ENCODE peak calls at places on chromosomes 5 and 9, in four cellular contexts. One of them, this sample, is unnamed.
A peak's percentile ranks its signal among the peaks of the same experiment; 100 is the strongest.

GRCh38 chr9:133315997-133316396 is 20.0 kb downstream of the SURF6 start:
- DNase-seq in left ventricle myocardium inferior: no peak
- DNase-seq in heart right ventricle: no peak
- DNase-seq in SJSA1: no peak
- DNase-seq in this sample: no peak

GRCh38 chr5:177361418-177362101 is 3.8 kb downstream of the RGS14 start:
- DNase-seq in left ventricle myocardium inferior: no peak
- DNase-seq in heart right ventricle: no peak
- DNase-seq in SJSA1: no peak
- DNase-seq in this sample: no peak

GRCh38 chr5:131634666-131634995 is 398 bp downstream of the RAPGEF6 start:
- DNase-seq in left ventricle myocardium inferior: peak; percentile 50
- DNase-seq in heart right ventricle: peak; percentile 56
- DNase-seq in SJSA1: peak; percentile 75
- DNase-seq in this sample: peak; percentile 56

GRCh38 chr5:128506643-128507042 is 31.4 kb downstream of the FBN2 start:
- DNase-seq in left ventricle myocardium inferior: no peak
- DNase-seq in heart right ventricle: no peak
- DNase-seq in SJSA1: no peak
- DNase-seq in this sample: no peak

GRCh38 chr9:136865768-136866103 is 372 bp downstream of the EDF1 start:
- DNase-seq in left ventricle myocardium inferior: no peak
- DNase-seq in heart right ventricle: no peak
- DNase-seq in SJSA1: no peak
- DNase-seq in this sample: no peak

GRCh38 chr5:15951550-15951949 is 228.0 kb downstream of the MARCHF11 start:
- DNase-seq in left ventricle myocardium inferior: no peak
- DNase-seq in heart right ventricle: no peak
- DNase-seq in SJSA1: no peak
- DNase-seq in this sample: no peak

GRCh38 chr5:3836528-3836927 is 240.9 kb downstream of the IRX1 start:
- DNase-seq in left ventricle myocardium inferior: no peak
- DNase-seq in heart right ventricle: no peak
- DNase-seq in SJSA1: no peak
- DNase-seq in this sample: peak; percentile 38

GRCh38 chr9:15189491-15189890 is 117.5 kb downstream of the TTC39B start:
- DNase-seq in left ventricle myocardium inferior: no peak
- DNase-seq in heart right ventricle: no peak
- DNase-seq in SJSA1: no peak
- DNase-seq in this sample: no peak

GRCh38 chr9:94054731-94055130 is 29.5 kb upstream of the PTPDC1 start:
- DNase-seq in left ventricle myocardium inferior: peak; percentile 22
- DNase-seq in heart right ventricle: no peak
- DNase-seq in SJSA1: no peak
- DNase-seq in this sample: no peak

GRCh38 chr9:96025995-96026572 is 150.6 kb downstream of the ERCC6L2 start:
- DNase-seq in left ventricle myocardium inferior: no peak
- DNase-seq in heart right ventricle: peak; percentile 45
- DNase-seq in SJSA1: no peak
- DNase-seq in this sample: no peak

GRCh38 chr5:110413856-110414255 is 312.6 kb downstream of the TMEM232 start:
- DNase-seq in left ventricle myocardium inferior: no peak
- DNase-seq in heart right ventricle: no peak
- DNase-seq in SJSA1: no peak
- DNase-seq in this sample: no peak

GRCh38 chr9:123954921-123955320 is 25.0 kb upstream of the DENND1A start:
- DNase-seq in left ventricle myocardium inferior: no peak
- DNase-seq in heart right ventricle: no peak
- DNase-seq in SJSA1: no peak
- DNase-seq in this sample: peak; percentile 49

GRCh38 chr9:133635098-133635497 is 1.1 kb upstream of the DBH start:
- DNase-seq in left ventricle myocardium inferior: no peak
- DNase-seq in heart right ventricle: no peak
- DNase-seq in SJSA1: no peak
- DNase-seq in this sample: no peak

GRCh38 chr5:94562327-94562971 is 56.0 kb downstream of the KIAA0825 start:
- DNase-seq in left ventricle myocardium inferior: no peak
- DNase-seq in heart right ventricle: no peak
- DNase-seq in SJSA1: no peak
- DNase-seq in this sample: peak; percentile 67

GRCh38 chr9:86705474-86705873 is 241.8 kb downstream of the GAS1 start:
- DNase-seq in left ventricle myocardium inferior: no peak
- DNase-seq in heart right ventricle: no peak
- DNase-seq in SJSA1: no peak
- DNase-seq in this sample: peak; percentile 80

GRCh38 chr9:16453390-16453789 is 417.1 kb downstream of the BNC2 start:
- DNase-seq in left ventricle myocardium inferior: no peak
- DNase-seq in heart right ventricle: no peak
- DNase-seq in SJSA1: no peak
- DNase-seq in this sample: no peak

GRCh38 chr5:56951946-56952691 is at the start of gene MIER3:
- DNase-seq in left ventricle myocardium inferior: peak; percentile 84
- DNase-seq in heart right ventricle: peak; percentile 83
- DNase-seq in SJSA1: peak; percentile 77
- DNase-seq in this sample: peak; percentile 81

GRCh38 chr5:74149395-74149794 is 491.1 kb downstream of the ENC1 start:
- DNase-seq in left ventricle myocardium inferior: no peak
- DNase-seq in heart right ventricle: no peak
- DNase-seq in SJSA1: no peak
- DNase-seq in this sample: peak; percentile 86

GRCh38 chr5:119335261-119335677 is 20.6 kb upstream of the TNFAIP8 start:
- DNase-seq in left ventricle myocardium inferior: no peak
- DNase-seq in heart right ventricle: no peak
- DNase-seq in SJSA1: no peak
- DNase-seq in this sample: no peak
- H3K4me3 ChIP-seq in left ventricle myocardium inferior: peak overlapping the region; percentile 59
- H3K4me3 ChIP-seq in heart right ventricle: no peak overlapping the region
- H3K4me3 ChIP-seq in SJSA1: no peak overlapping the region
- H3K4me3 ChIP-seq in this sample: peak overlapping the region; percentile 35

GRCh38 chr5:14173419-14174234 is 30.5 kb downstream of the TRIO start:
- DNase-seq in left ventricle myocardium inferior: no peak
- DNase-seq in heart right ventricle: no peak
- DNase-seq in SJSA1: no peak
- DNase-seq in this sample: peak; percentile 65
- H3K4me3 ChIP-seq in left ventricle myocardium inferior: peak overlapping the region; percentile 5
- H3K4me3 ChIP-seq in heart right ventricle: no peak overlapping the region
- H3K4me3 ChIP-seq in SJSA1: no peak overlapping the region
- H3K4me3 ChIP-seq in this sample: no peak overlapping the region

GRCh38 chr9:111524731-111525055 is 286 bp upstream of the ZNF483 start:
- DNase-seq in left ventricle myocardium inferior: no peak
- DNase-seq in heart right ventricle: no peak
- DNase-seq in SJSA1: no peak
- DNase-seq in this sample: no peak
- H3K4me3 ChIP-seq in left ventricle myocardium inferior: peak overlapping the region; percentile 91
- H3K4me3 ChIP-seq in heart right ventricle: peak overlapping the region; percentile 92
- H3K4me3 ChIP-seq in SJSA1: peak overlapping the region; percentile 71
- H3K4me3 ChIP-seq in this sample: peak overlapping the region; percentile 75

GRCh38 chr5:18744990-18745590 is 1110.8 kb downstream of the TAF11L14 start:
- DNase-seq in left ventricle myocardium inferior: no peak
- DNase-seq in heart right ventricle: no peak
- DNase-seq in SJSA1: no peak
- DNase-seq in this sample: no peak

GRCh38 chr5:18742830-18743229 is 1108.6 kb downstream of the TAF11L14 start:
- DNase-seq in left ventricle myocardium inferior: no peak
- DNase-seq in heart right ventricle: no peak
- DNase-seq in SJSA1: no peak
- DNase-seq in this sample: no peak

GRCh38 chr5:18745988-18746615 is 1111.8 kb downstream of the TAF11L14 start:
- DNase-seq in left ventricle myocardium inferior: no peak
- DNase-seq in heart right ventricle: no peak
- DNase-seq in SJSA1: peak; percentile 54
- DNase-seq in this sample: no peak

GRCh38 chr5:18745591-18745987 is 1111.3 kb downstream of the TAF11L14 start:
- DNase-seq in left ventricle myocardium inferior: no peak
- DNase-seq in heart right ventricle: peak; percentile 22
- DNase-seq in SJSA1: no peak
- DNase-seq in this sample: no peak

DNA sequence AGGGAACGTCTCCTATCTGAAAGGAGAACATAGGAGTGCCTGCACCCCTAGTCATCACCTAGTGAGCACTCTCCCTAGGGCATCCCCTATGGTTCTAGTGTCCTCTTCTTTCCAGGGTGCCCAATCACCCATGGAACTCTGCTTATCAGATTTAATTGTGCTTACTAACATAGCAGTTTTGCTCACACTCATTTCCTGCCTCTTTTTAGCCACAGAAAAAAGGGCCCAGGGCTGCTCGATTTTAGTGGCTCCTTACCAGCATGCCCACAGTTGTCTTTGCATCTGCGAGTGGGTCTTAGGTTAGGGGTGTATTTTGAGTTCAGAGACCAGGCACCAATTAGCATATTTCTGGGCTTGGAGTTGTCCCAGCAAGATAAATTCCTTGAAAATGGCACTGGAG is 1110.2 kb downstream of the TAF11L14 start:
- DNase-seq in left ventricle myocardium inferior: no peak
- DNase-seq in heart right ventricle: no peak
- DNase-seq in SJSA1: no peak
- DNase-seq in this sample: no peak
- H3K4me3 ChIP-seq in left ventricle myocardium inferior: peak overlapping the region; percentile 62
- H3K4me3 ChIP-seq in heart right ventricle: no peak overlapping the region
- H3K4me3 ChIP-seq in SJSA1: no peak overlapping the region
- H3K4me3 ChIP-seq in this sample: no peak overlapping the region

This sample was measured in epithelial cell of esophagus.